ENCODE peak calls at places on chromosomes 13 and 19, in six cellular contexts. One of them, this sample, is unnamed.

GRCh38 chr13:106548064-106548696 is 12.7 kb upstream of the EFNB2 start:
- DNase-seq in Panc1: no peak
- DNase-seq in HCT116: no peak
- DNase-seq in H1: no peak
- DNase-seq in HepG2: no peak
- DNase-seq in K562: no peak
- DNase-seq in this sample: no peak

GRCh38 chr13:112078879-112079526 is 12.1 kb downstream of the SOX1 start:
- DNase-seq in Panc1: no peak
- DNase-seq in HCT116: no peak
- DNase-seq in H1: no peak
- DNase-seq in HepG2: no peak
- DNase-seq in K562: no peak
- DNase-seq in this sample: no peak

GRCh38 chr19:574658-575526 is 2.5 kb downstream of the BSG start:
- DNase-seq in Panc1: no peak
- DNase-seq in HCT116: no peak
- DNase-seq in H1: no peak
- DNase-seq in HepG2: peak
- DNase-seq in K562: peak
- DNase-seq in this sample: peak

GRCh38 chr19:1269065-1269477 is at the start of gene CIRBP:
- DNase-seq in Panc1: no peak
- DNase-seq in HCT116: peak
- DNase-seq in H1: peak
- DNase-seq in HepG2: peak
- DNase-seq in K562: peak
- DNase-seq in this sample: peak

GRCh38 chr19:11375143-11375948 is 880 bp downstream of the SWSAP1 start:
- DNase-seq in Panc1: no peak
- DNase-seq in HCT116: no peak
- DNase-seq in H1: peak
- DNase-seq in HepG2: peak
- DNase-seq in K562: no peak
- DNase-seq in this sample: no peak

GRCh38 chr13:97231118-97231831 is 9.1 kb downstream of the MBNL2 start:
- DNase-seq in Panc1: no peak
- DNase-seq in HCT116: no peak
- DNase-seq in H1: no peak
- DNase-seq in HepG2: no peak
- DNase-seq in K562: no peak
- DNase-seq in this sample: no peak

GRCh38 chr13:31328549-31329229 is 128.9 kb downstream of the B3GLCT start:
- DNase-seq in Panc1: no peak
- DNase-seq in HCT116: no peak
- DNase-seq in H1: no peak
- DNase-seq in HepG2: no peak
- DNase-seq in K562: no peak
- DNase-seq in this sample: no peak

GRCh38 chr19:5403968-5404640 is 51.1 kb upstream of the ZNRF4 start:
- DNase-seq in Panc1: peak
- DNase-seq in HCT116: peak
- DNase-seq in H1: peak
- DNase-seq in HepG2: peak
- DNase-seq in K562: peak
- DNase-seq in this sample: no peak

GRCh38 chr13:84574851-84575250 is 692.6 kb upstream of the SLITRK1 start:
- DNase-seq in Panc1: no peak
- DNase-seq in HCT116: no peak
- DNase-seq in H1: no peak
- DNase-seq in HepG2: no peak
- DNase-seq in K562: no peak
- DNase-seq in this sample: no peak

GRCh38 chr19:41327499-41328156 is 17.7 kb downstream of the CCDC97 start:
- DNase-seq in Panc1: no peak
- DNase-seq in HCT116: no peak
- DNase-seq in H1: peak
- DNase-seq in HepG2: no peak
- DNase-seq in K562: peak
- DNase-seq in this sample: no peak

GRCh38 chr13:109428146-109428545 is 358.2 kb downstream of the IRS2 start:
- DNase-seq in Panc1: no peak
- DNase-seq in HCT116: no peak
- DNase-seq in H1: no peak
- DNase-seq in HepG2: no peak
- DNase-seq in K562: no peak
- DNase-seq in this sample: no peak

GRCh38 chr19:45352914-45353796 is 12.6 kb downstream of the KLC3 start:
- DNase-seq in Panc1: no peak
- DNase-seq in HCT116: no peak
- DNase-seq in H1: no peak
- DNase-seq in HepG2: no peak
- DNase-seq in K562: no peak
- DNase-seq in this sample: no peak

GRCh38 chr13:104847863-104848262 is 1687.6 kb downstream of the EFNB2 start:
- DNase-seq in Panc1: no peak
- DNase-seq in HCT116: no peak
- DNase-seq in H1: no peak
- DNase-seq in HepG2: no peak
- DNase-seq in K562: no peak
- DNase-seq in this sample: no peak

GRCh38 chr13:98890186-98890585 is 87.7 kb downstream of the DOCK9 start:
- DNase-seq in Panc1: no peak
- DNase-seq in HCT116: no peak
- DNase-seq in H1: no peak
- DNase-seq in HepG2: no peak
- DNase-seq in K562: no peak
- DNase-seq in this sample: no peak

GRCh38 chr13:24629320-24629719 is 50.9 kb upstream of the ATP12A start:
- DNase-seq in Panc1: no peak
- DNase-seq in HCT116: no peak
- DNase-seq in H1: no peak
- DNase-seq in HepG2: no peak
- DNase-seq in K562: no peak
- DNase-seq in this sample: no peak

GRCh38 chr13:66886248-66886647 is 343.9 kb downstream of the PCDH9 start:
- DNase-seq in Panc1: no peak
- DNase-seq in HCT116: no peak
- DNase-seq in H1: no peak
- DNase-seq in HepG2: no peak
- DNase-seq in K562: no peak
- DNase-seq in this sample: no peak

GRCh38 chr13:51811920-51812328 is 8.0 kb upstream of the DHRS12 start:
- DNase-seq in Panc1: no peak
- DNase-seq in HCT116: no peak
- DNase-seq in H1: no peak
- DNase-seq in HepG2: no peak
- DNase-seq in K562: no peak
- DNase-seq in this sample: no peak

GRCh38 chr13:111216166-111216960 is 101.3 kb downstream of the ARHGEF7 start:
- DNase-seq in Panc1: no peak
- DNase-seq in HCT116: no peak
- DNase-seq in H1: peak
- DNase-seq in HepG2: peak
- DNase-seq in K562: peak
- DNase-seq in this sample: no peak

GRCh38 chr13:109974354-109974753 is 188.0 kb upstream of the IRS2 start:
- DNase-seq in Panc1: no peak
- DNase-seq in HCT116: no peak
- DNase-seq in H1: no peak
- DNase-seq in HepG2: no peak
- DNase-seq in K562: no peak
- DNase-seq in this sample: no peak

GRCh38 chr19:43806848-43807247 is 4.6 kb upstream of the LYPD5 start:
- DNase-seq in Panc1: no peak
- DNase-seq in HCT116: no peak
- DNase-seq in H1: no peak
- DNase-seq in HepG2: no peak
- DNase-seq in K562: no peak
- DNase-seq in this sample: no peak

GRCh38 chr13:44052843-44053607 is 173.3 kb downstream of the LACC1 start:
- DNase-seq in Panc1: no peak
- DNase-seq in HCT116: no peak
- DNase-seq in H1: peak
- DNase-seq in HepG2: no peak
- DNase-seq in K562: no peak
- DNase-seq in this sample: no peak

GRCh38 chr19:44367024-44367423 is 10.5 kb upstream of the ZNF112 start:
- DNase-seq in Panc1: no peak
- DNase-seq in HCT116: no peak
- DNase-seq in H1: no peak
- DNase-seq in HepG2: no peak
- DNase-seq in K562: peak
- DNase-seq in this sample: no peak

GRCh38 chr13:101202590-101202989 is 213.7 kb downstream of the NALCN start:
- DNase-seq in Panc1: no peak
- DNase-seq in HCT116: no peak
- DNase-seq in H1: peak
- DNase-seq in HepG2: no peak
- DNase-seq in K562: no peak
- DNase-seq in this sample: no peak

GRCh38 chr19:7507884-7508283 is 8.0 kb upstream of the ZNF358 start:
- DNase-seq in Panc1: peak
- DNase-seq in HCT116: peak
- DNase-seq in H1: peak
- DNase-seq in HepG2: peak
- DNase-seq in K562: peak
- DNase-seq in this sample: no peak

GRCh38 chr13:46622918-46623256 is 69.9 kb downstream of the LRCH1 start:
- DNase-seq in Panc1: no peak
- DNase-seq in HCT116: no peak
- DNase-seq in H1: no peak
- DNase-seq in HepG2: no peak
- DNase-seq in K562: no peak
- DNase-seq in this sample: no peak

GRCh38 chr19:16252459-16253205 is 54.9 kb downstream of the AP1M1 start:
- DNase-seq in Panc1: no peak
- DNase-seq in HCT116: no peak
- DNase-seq in H1: no peak
- DNase-seq in HepG2: no peak
- DNase-seq in K562: no peak
- DNase-seq in this sample: peak

GRCh38 chr19:8363803-8364771 is at the start of gene ANGPTL4:
- DNase-seq in Panc1: no peak
- DNase-seq in HCT116: peak
- DNase-seq in H1: peak
- DNase-seq in HepG2: no peak
- DNase-seq in K562: peak
- DNase-seq in this sample: no peak

GRCh38 chr19:49567722-49568454 is 12.5 kb downstream of the NOSIP start:
- DNase-seq in Panc1: no peak
- DNase-seq in HCT116: no peak
- DNase-seq in H1: no peak
- DNase-seq in HepG2: no peak
- DNase-seq in K562: peak
- DNase-seq in this sample: no peak
- TF ChIP-seq SIN3A in Panc1: no peak
- TF ChIP-seq SIN3A in HCT116: no peak
- TF ChIP-seq SIN3A in H1: no peak
- TF ChIP-seq SIN3A in HepG2: no peak
- TF ChIP-seq SIN3A in K562: no peak
- TF ChIP-seq SIN3A in this sample: no peak

DNA sequence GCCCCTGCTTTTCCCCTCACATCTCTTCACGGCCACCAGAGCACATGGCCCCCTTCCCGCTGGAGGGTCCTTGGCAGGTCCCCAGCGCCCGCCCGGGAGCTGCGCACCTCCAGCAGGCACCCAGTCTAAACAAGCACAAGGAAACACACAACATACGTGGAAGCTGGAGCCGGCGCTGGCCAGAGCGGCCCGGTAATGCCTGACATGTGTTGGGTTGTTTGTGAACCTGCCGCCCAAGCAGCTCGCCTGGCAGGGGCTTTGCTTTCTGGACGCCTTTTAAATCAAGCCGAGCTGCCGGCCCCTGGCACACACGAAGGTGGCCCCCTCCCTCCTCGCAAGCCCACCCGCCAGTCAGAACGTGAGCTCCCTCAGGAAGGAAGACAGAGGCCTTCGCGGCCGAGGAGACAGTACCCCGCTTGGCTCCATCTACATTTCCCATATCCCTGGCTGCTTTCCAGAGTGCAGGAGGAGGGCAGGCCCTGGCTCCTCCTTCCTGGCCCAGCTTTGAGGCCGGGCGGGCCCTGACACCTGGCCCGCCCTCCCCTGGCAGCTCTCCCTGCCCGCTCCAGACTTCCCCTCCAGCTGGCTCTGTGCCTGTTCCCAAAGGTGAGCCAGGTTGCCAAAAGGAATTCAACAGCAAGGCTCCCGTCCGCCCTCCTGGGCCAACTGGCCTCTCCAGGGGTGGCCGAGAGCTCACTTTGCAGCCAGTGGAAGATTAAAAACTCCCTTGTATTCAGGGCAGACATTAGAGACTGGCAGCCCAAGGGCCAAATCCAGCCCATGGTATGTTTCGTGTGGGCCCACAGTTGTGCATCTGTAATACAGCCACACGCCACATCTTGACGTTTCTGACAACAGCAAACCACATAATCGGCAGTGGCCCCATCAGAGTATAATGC is 28.7 kb downstream of the COMP start:
- DNase-seq in Panc1: no peak
- DNase-seq in HCT116: peak
- DNase-seq in H1: no peak
- DNase-seq in HepG2: peak
- DNase-seq in K562: no peak
- DNase-seq in this sample: no peak
- TF ChIP-seq SIN3A in Panc1: no peak
- TF ChIP-seq SIN3A in HCT116: no peak
- TF ChIP-seq SIN3A in H1: no peak
- TF ChIP-seq SIN3A in HepG2: no peak
- TF ChIP-seq SIN3A in K562: no peak
- TF ChIP-seq SIN3A in this sample: no peak

GRCh38 chr19:4337906-4338440 is 654 bp downstream of the STAP2 start:
- DNase-seq in Panc1: no peak
- DNase-seq in HCT116: no peak
- DNase-seq in H1: no peak
- DNase-seq in HepG2: peak
- DNase-seq in K562: no peak
- DNase-seq in this sample: no peak
- TF ChIP-seq SIN3A in Panc1: no peak
- TF ChIP-seq SIN3A in HCT116: no peak
- TF ChIP-seq SIN3A in H1: peak
- TF ChIP-seq SIN3A in HepG2: no peak
- TF ChIP-seq SIN3A in K562: no peak
- TF ChIP-seq SIN3A in this sample: no peak

DNA sequence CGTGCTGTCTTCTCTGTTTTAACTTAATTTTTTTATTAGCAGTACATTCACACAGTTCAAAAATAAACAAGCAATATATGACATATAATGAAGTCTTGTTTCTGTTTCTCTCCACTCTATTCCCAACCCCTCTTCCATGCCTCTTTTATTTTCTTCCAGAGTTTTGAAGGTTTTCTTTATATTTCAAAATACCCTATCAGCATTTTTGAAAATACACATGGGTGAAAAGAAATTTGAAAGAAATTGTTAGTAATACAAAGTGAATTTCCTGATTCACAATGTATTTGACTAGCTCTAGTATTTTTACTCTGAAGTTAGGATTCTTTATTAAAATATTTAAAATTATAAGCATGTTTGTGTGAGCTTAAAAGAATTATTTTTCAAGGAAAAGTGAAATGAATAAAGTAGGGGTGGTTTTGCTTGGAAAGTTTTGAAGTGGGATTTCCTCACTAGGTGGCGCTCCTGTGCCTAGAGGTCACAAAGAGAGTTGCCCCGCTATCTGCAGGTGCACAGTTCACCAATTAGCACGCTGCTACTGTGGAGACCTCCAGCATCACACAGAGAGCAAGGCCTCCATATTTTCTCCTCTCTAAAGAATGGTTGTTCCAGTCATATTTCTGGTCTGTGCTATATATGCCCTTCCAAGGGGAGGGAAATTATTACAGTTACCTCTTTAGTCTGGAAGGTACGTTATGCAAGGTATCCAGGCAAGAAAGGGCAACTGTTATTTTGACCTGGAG is 37.6 kb downstream of the SOX21 start:
- DNase-seq in Panc1: peak
- DNase-seq in HCT116: peak
- DNase-seq in H1: peak
- DNase-seq in HepG2: peak
- DNase-seq in K562: peak
- DNase-seq in this sample: no peak
- TF ChIP-seq SIN3A in Panc1: no peak
- TF ChIP-seq SIN3A in HCT116: no peak
- TF ChIP-seq SIN3A in H1: no peak
- TF ChIP-seq SIN3A in HepG2: no peak
- TF ChIP-seq SIN3A in K562: no peak
- TF ChIP-seq SIN3A in this sample: no peak